ENCODE peak calls at places on chromosomes 12 and 14, in five cellular contexts. One of them, this sample, is unnamed.

GRCh38 chr12:94644141-94644575 is 6.2 kb downstream of the TMCC3 start:
- DNase-seq in K562: no peak
- DNase-seq in GM12878: peak
- DNase-seq in HCT116: no peak
- DNase-seq in HepG2: no peak
- DNase-seq in this sample: no peak

GRCh38 chr12:39230086-39230485 is 212.8 kb downstream of the KIF21A start:
- DNase-seq in GM12878: no peak
- DNase-seq in HepG2: no peak
- DNase-seq in K562: no peak
- DNase-seq in HCT116: no peak
- DNase-seq in this sample: no peak

GRCh38 chr14:63701614-63702291 is 26.1 kb downstream of the SGPP1 start:
- DNase-seq in HepG2: no peak
- DNase-seq in HCT116: no peak
- DNase-seq in GM12878: no peak
- DNase-seq in K562: no peak
- DNase-seq in this sample: no peak

GRCh38 chr12:20646239-20646827 is 48.8 kb upstream of the SLCO1C1 start:
- DNase-seq in HCT116: peak
- DNase-seq in GM12878: no peak
- DNase-seq in K562: no peak
- DNase-seq in HepG2: peak
- DNase-seq in this sample: no peak

GRCh38 chr14:88439088-88439487 is 53.6 kb downstream of the SPATA7 start:
- DNase-seq in HCT116: no peak
- DNase-seq in GM12878: no peak
- DNase-seq in K562: no peak
- DNase-seq in HepG2: no peak
- DNase-seq in this sample: no peak

GRCh38 chr14:63436286-63437098 is 106.7 kb downstream of the PPP2R5E start:
- DNase-seq in HepG2: no peak
- DNase-seq in GM12878: no peak
- DNase-seq in K562: no peak
- DNase-seq in HCT116: no peak
- DNase-seq in this sample: no peak

GRCh38 chr14:65237023-65237814 is 134.9 kb upstream of the MAX start:
- DNase-seq in GM12878: no peak
- DNase-seq in HepG2: no peak
- DNase-seq in HCT116: no peak
- DNase-seq in K562: no peak
- DNase-seq in this sample: no peak

GRCh38 chr14:89012272-89013097 is 188.0 kb downstream of the TTC8 start:
- DNase-seq in HCT116: no peak
- DNase-seq in GM12878: no peak
- DNase-seq in HepG2: peak
- DNase-seq in K562: no peak
- DNase-seq in this sample: no peak

GRCh38 chr12:19643635-19644034 is 204.3 kb downstream of the AEBP2 start:
- DNase-seq in K562: no peak
- DNase-seq in HepG2: peak
- DNase-seq in HCT116: peak
- DNase-seq in GM12878: no peak
- DNase-seq in this sample: no peak

GRCh38 chr12:62435337-62436163 is 31.1 kb upstream of the MON2 start:
- DNase-seq in HCT116: no peak
- DNase-seq in K562: no peak
- DNase-seq in HepG2: peak
- DNase-seq in GM12878: no peak
- DNase-seq in this sample: peak

GRCh38 chr12:100574262-100575074 is 984 bp downstream of the GAS2L3 start:
- DNase-seq in K562: no peak
- DNase-seq in HepG2: no peak
- DNase-seq in HCT116: no peak
- DNase-seq in GM12878: no peak
- DNase-seq in this sample: no peak

GRCh38 chr14:68701001-68701741 is 91.7 kb downstream of the ZFP36L1 start:
- DNase-seq in HepG2: no peak
- DNase-seq in K562: no peak
- DNase-seq in GM12878: no peak
- DNase-seq in HCT116: no peak
- DNase-seq in this sample: no peak

GRCh38 chr12:58841058-58841798 is 79.1 kb downstream of the LRIG3 start:
- DNase-seq in K562: no peak
- DNase-seq in HepG2: no peak
- DNase-seq in HCT116: no peak
- DNase-seq in GM12878: no peak
- DNase-seq in this sample: peak

GRCh38 chr12:11553871-11554533 is 95.5 kb upstream of the ETV6 start:
- DNase-seq in HCT116: peak
- DNase-seq in K562: peak
- DNase-seq in HepG2: peak
- DNase-seq in GM12878: peak
- DNase-seq in this sample: peak

GRCh38 chr12:113788020-113788856 is 177.9 kb downstream of the RBM19 start:
- DNase-seq in HepG2: no peak
- DNase-seq in HCT116: no peak
- DNase-seq in GM12878: no peak
- DNase-seq in K562: no peak
- DNase-seq in this sample: no peak

GRCh38 chr12:50505386-50505827 is 622 bp downstream of the DIP2B start:
- DNase-seq in K562: peak
- DNase-seq in HCT116: no peak
- DNase-seq in HepG2: no peak
- DNase-seq in GM12878: no peak
- DNase-seq in this sample: no peak

GRCh38 chr12:53750812-53751335 is 905 bp downstream of the CISTR start:
- DNase-seq in HCT116: no peak
- DNase-seq in GM12878: no peak
- DNase-seq in K562: peak
- DNase-seq in HepG2: no peak
- DNase-seq in this sample: no peak

GRCh38 chr12:11922361-11922760 is 148.4 kb upstream of the BCL2L14 start:
- DNase-seq in HCT116: peak
- DNase-seq in K562: no peak
- DNase-seq in HepG2: peak
- DNase-seq in GM12878: no peak
- DNase-seq in this sample: no peak

GRCh38 chr12:115975411-115975810 is 302.1 kb downstream of the MED13L start:
- DNase-seq in HepG2: no peak
- DNase-seq in GM12878: no peak
- DNase-seq in K562: no peak
- DNase-seq in HCT116: no peak
- DNase-seq in this sample: no peak

GRCh38 chr12:3271639-3272038 is 194.5 kb downstream of the TSPAN9 start:
- DNase-seq in K562: no peak
- DNase-seq in GM12878: no peak
- DNase-seq in HCT116: no peak
- DNase-seq in HepG2: no peak
- DNase-seq in this sample: no peak

GRCh38 chr14:23559010-23559920 is 3.2 kb downstream of the THTPA start:
- DNase-seq in K562: peak
- DNase-seq in HCT116: no peak
- DNase-seq in GM12878: no peak
- DNase-seq in HepG2: peak
- DNase-seq in this sample: peak

GRCh38 chr14:63663428-63664142 is 21.9 kb upstream of the WDR89 start:
- DNase-seq in HCT116: no peak
- DNase-seq in HepG2: peak
- DNase-seq in GM12878: no peak
- DNase-seq in K562: no peak
- DNase-seq in this sample: no peak

GRCh38 chr12:92431146-92431545 is 271.6 kb upstream of the PLEKHG7 start:
- DNase-seq in HCT116: no peak
- DNase-seq in K562: peak
- DNase-seq in GM12878: no peak
- DNase-seq in HepG2: no peak
- DNase-seq in this sample: no peak

GRCh38 chr12:121288158-121288848 is 8.2 kb downstream of the CAMKK2 start:
- DNase-seq in HepG2: no peak
- DNase-seq in K562: no peak
- DNase-seq in HCT116: no peak
- DNase-seq in GM12878: no peak
- DNase-seq in this sample: no peak

GRCh38 chr12:131896811-131897270 is 2.4 kb downstream of the ULK1 start:
- DNase-seq in GM12878: no peak
- DNase-seq in HepG2: no peak
- DNase-seq in K562: no peak
- DNase-seq in HCT116: no peak
- DNase-seq in this sample: peak

GRCh38 chr12:53949631-53950440 is 4.9 kb upstream of the HOXC12 start:
- DNase-seq in HepG2: peak
- DNase-seq in HCT116: no peak
- DNase-seq in K562: peak
- DNase-seq in GM12878: no peak
- DNase-seq in this sample: peak

GRCh38 chr12:65532744-65533143 is 254.3 kb downstream of the MSRB3 start:
- DNase-seq in K562: no peak
- DNase-seq in HepG2: peak
- DNase-seq in HCT116: no peak
- DNase-seq in GM12878: no peak
- DNase-seq in this sample: no peak

DNA sequence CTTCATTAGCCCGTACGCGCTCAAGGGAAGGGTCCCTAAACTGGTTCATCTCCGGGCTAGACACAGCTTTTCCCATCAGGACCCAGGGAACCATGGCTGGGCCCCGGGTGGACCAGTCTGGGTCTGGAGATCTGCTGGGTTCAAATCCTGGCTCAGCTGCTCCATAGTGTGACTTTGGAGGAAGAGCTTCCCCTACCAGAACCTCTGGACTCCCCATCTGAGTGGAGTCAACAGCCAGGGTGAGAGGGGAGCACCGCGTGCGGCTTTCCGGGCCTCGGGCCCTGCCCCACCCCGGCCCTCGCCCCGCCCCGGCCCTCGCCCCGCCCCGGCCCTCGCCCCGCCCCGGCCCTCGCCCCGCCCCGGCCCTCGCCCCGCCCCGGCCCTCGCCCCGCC is 41.2 kb downstream of the BEGAIN start:
- DNase-seq in K562: peak
- DNase-seq in HCT116: no peak
- DNase-seq in GM12878: no peak
- DNase-seq in HepG2: no peak
- DNase-seq in this sample: no peak
- TF ChIP-seq YY1 in K562: no peak
- TF ChIP-seq YY1 in HCT116: no peak
- TF ChIP-seq YY1 in GM12878: no peak
- TF ChIP-seq YY1 in HepG2: no peak
- TF ChIP-seq YY1 in this sample: no peak

DNA sequence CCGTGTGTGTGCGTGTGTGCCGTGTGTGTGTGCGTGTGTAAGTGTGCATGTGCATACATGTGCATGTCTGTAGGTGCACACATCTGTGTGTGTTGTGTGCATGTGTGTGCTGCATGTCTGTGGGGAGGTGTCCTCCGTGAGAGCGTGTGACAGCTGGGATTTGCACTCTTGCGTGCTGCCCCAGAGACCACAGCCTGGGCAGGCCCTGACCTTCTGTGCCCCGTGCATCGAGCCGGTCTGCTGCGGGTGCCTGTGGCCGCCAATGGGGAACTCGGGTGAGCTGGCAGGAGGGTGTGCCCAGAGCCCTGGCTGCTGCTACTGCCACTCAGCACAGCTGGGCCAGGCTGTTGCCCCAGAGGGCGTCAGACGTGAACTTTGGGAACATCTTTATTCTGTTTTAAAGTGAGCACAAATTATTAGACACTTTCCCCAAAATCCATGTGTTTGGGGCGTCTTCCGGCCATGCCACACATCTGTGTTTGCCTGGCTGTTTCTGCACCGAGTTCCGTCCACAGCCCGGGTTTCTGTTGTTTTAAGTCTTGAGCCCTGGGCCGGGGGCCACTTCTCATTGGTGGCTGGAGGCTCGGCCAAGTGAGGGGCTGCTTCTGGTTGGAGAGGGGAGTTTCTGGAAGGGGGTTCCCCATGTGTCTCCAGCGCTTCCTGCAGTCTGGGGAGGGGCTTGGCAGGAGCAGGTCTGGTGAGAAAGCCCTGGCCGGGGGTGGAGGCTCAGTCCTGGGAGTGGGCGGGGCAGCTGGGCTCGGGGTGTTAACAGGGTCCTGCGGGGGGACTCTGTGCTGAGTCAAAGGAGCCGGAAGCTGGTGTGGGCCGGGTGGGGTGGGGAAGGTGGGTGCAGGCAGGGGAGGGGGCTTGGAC is 7.6 kb downstream of the CEP170B start:
- DNase-seq in HCT116: no peak
- DNase-seq in HepG2: no peak
- DNase-seq in GM12878: no peak
- DNase-seq in K562: no peak
- DNase-seq in this sample: no peak
- TF ChIP-seq CEBPB in HCT116: no peak
- TF ChIP-seq CEBPB in HepG2: no peak
- TF ChIP-seq CEBPB in GM12878: no peak
- TF ChIP-seq CEBPB in K562: no peak
- TF ChIP-seq CEBPB in this sample: no peak

GRCh38 chr14:22300646-22301045 is 288.4 kb downstream of the DAD1 start:
- DNase-seq in HepG2: no peak
- DNase-seq in GM12878: no peak
- DNase-seq in HCT116: no peak
- DNase-seq in K562: no peak
- DNase-seq in this sample: no peak

GRCh38 chr14:22296722-22297121 is 292.3 kb downstream of the DAD1 start:
- DNase-seq in HepG2: peak
- DNase-seq in GM12878: no peak
- DNase-seq in HCT116: no peak
- DNase-seq in K562: no peak
- DNase-seq in this sample: no peak

GRCh38 chr14:22296088-22296487 is 292.9 kb downstream of the DAD1 start:
- DNase-seq in HepG2: no peak
- DNase-seq in GM12878: no peak
- DNase-seq in HCT116: no peak
- DNase-seq in K562: no peak
- DNase-seq in this sample: no peak

GRCh38 chr14:22291406-22291805 is 297.6 kb downstream of the DAD1 start:
- DNase-seq in K562: no peak
- DNase-seq in HepG2: no peak
- DNase-seq in GM12878: no peak
- DNase-seq in HCT116: no peak
- DNase-seq in this sample: no peak

GRCh38 chr14:22297376-22297775 is 291.6 kb downstream of the DAD1 start:
- DNase-seq in K562: no peak
- DNase-seq in HepG2: no peak
- DNase-seq in GM12878: no peak
- DNase-seq in HCT116: no peak
- DNase-seq in this sample: no peak
- TF ChIP-seq YY1 in K562: no peak
- TF ChIP-seq YY1 in HepG2: no peak
- TF ChIP-seq YY1 in GM12878: no peak
- TF ChIP-seq YY1 in HCT116: no peak
- TF ChIP-seq YY1 in this sample: no peak

GRCh38 chr12:86950043-86950838 is 694.0 kb upstream of the MGAT4C start:
- DNase-seq in GM12878: no peak
- DNase-seq in HepG2: no peak
- DNase-seq in HCT116: no peak
- DNase-seq in K562: no peak
- DNase-seq in this sample: no peak
- TF ChIP-seq CEBPB in GM12878: no peak
- TF ChIP-seq CEBPB in HepG2: peak
- TF ChIP-seq CEBPB in HCT116: no peak
- TF ChIP-seq CEBPB in K562: no peak
- TF ChIP-seq CEBPB in this sample: no peak